ENCODE peak calls at places on chromosomes 7 and 10, in seven cellular contexts. I, J, V, Z, K, E and F are unnamed samples.

GRCh38 chr10:117320050-117320665 is 55.1 kb downstream of the PDZD8 start:
- DNase-seq in I (peak), J (peak), V (peak), Z (no peak), K (no peak), E (no peak), F (peak)

GRCh38 chr10:22103701-22104100 is 100.2 kb upstream of the DNAJC1 start:
- DNase-seq in I (peak), J (peak), V (peak), Z (no peak), K (peak), E (no peak), F (no peak)

GRCh38 chr10:87608756-87609155 is 50.9 kb upstream of the PAPSS2 start:
- DNase-seq in I (no peak), J (no peak), V (no peak), Z (no peak), K (no peak), E (no peak), F (no peak)

GRCh38 chr7:123797673-123798526 is 47.1 kb upstream of the HYAL4 start:
- DNase-seq in I (peak), J (peak), V (peak), Z (peak), K (peak), E (peak), F (peak)

GRCh38 chr7:80997841-80998240 is 79.0 kb upstream of the SEMA3C start:
- DNase-seq in I (no peak), J (no peak), V (no peak), Z (no peak), K (no peak), E (no peak), F (no peak)

GRCh38 chr7:149126662-149127321 is 668 bp upstream of the ZNF425 start:
- DNase-seq in I (peak), J (peak), V (peak), Z (no peak), K (no peak), E (peak), F (peak)

GRCh38 chr7:69199661-69200060 is 398.6 kb upstream of the AUTS2 start:
- DNase-seq in I (no peak), J (no peak), V (no peak), Z (no peak), K (no peak), E (no peak), F (no peak)

GRCh38 chr10:89591111-89591795 is 53.8 kb downstream of the PANK1 start:
- DNase-seq in I (peak), J (no peak), V (no peak), Z (no peak), K (no peak), E (peak), F (no peak)

GRCh38 chr10:113576853-113577252 is 24.0 kb downstream of the HABP2 start:
- DNase-seq in I (peak), J (no peak), V (peak), Z (no peak), K (no peak), E (peak), F (peak)

GRCh38 chr7:146136357-146136875 is 19.8 kb downstream of the CNTNAP2 start:
- DNase-seq in I (no peak), J (no peak), V (no peak), Z (no peak), K (no peak), E (no peak), F (no peak)

GRCh38 chr7:141076377-141076776 is 2.5 kb downstream of the TMEM178B start:
- DNase-seq in I (no peak), J (no peak), V (no peak), Z (no peak), K (no peak), E (no peak), F (no peak)

GRCh38 chr10:133022784-133023115 is 65.0 kb upstream of the ADGRA1 start:
- DNase-seq in I (no peak), J (no peak), V (no peak), Z (no peak), K (no peak), E (no peak), F (no peak)

GRCh38 chr7:131219277-131220041 is 108.2 kb upstream of the MKLN1 start:
- DNase-seq in I (no peak), J (no peak), V (no peak), Z (no peak), K (no peak), E (no peak), F (peak)

GRCh38 chr7:27846388-27846787 is 106.4 kb downstream of the TAX1BP1 start:
- DNase-seq in I (no peak), J (no peak), V (no peak), Z (no peak), K (no peak), E (peak), F (no peak)

GRCh38 chr7:31056775-31057346 is 4.8 kb downstream of the ADCYAP1R1 start:
- DNase-seq in I (peak), J (peak), V (no peak), Z (no peak), K (peak), E (no peak), F (no peak)

GRCh38 chr10:44662002-44662401 is 249.1 kb upstream of the TMEM72 start:
- DNase-seq in I (no peak), J (no peak), V (no peak), Z (no peak), K (no peak), E (peak), F (no peak)

GRCh38 chr10:71475243-71475871 is 78.6 kb downstream of the CDH23 start:
- DNase-seq in I (no peak), J (no peak), V (no peak), Z (no peak), K (no peak), E (no peak), F (no peak)

GRCh38 chr10:124013916-124014315 is 79.5 kb downstream of the CHST15 start:
- DNase-seq in I (no peak), J (no peak), V (no peak), Z (no peak), K (no peak), E (no peak), F (no peak)

GRCh38 chr7:12493407-12493806 is 77.1 kb upstream of the SCIN start:
- DNase-seq in I (peak), J (no peak), V (peak), Z (no peak), K (no peak), E (peak), F (no peak)

GRCh38 chr10:33494000-33494399 is 159.5 kb upstream of the NRP1 start:
- DNase-seq in I (no peak), J (no peak), V (no peak), Z (no peak), K (no peak), E (no peak), F (no peak)

GRCh38 chr10:31689233-31689632 is 239.4 kb downstream of the ARHGAP12 start:
- DNase-seq in I (no peak), J (no peak), V (no peak), Z (no peak), K (no peak), E (no peak), F (no peak)

GRCh38 chr7:76155938-76156337 is 45.8 kb upstream of the SRRM3 start:
- DNase-seq in I (no peak), J (peak), V (no peak), Z (no peak), K (no peak), E (peak), F (no peak)

GRCh38 chr7:34044734-34045353 is 139.5 kb downstream of the BMPER start:
- DNase-seq in I (no peak), J (no peak), V (no peak), Z (no peak), K (no peak), E (no peak), F (no peak)

GRCh38 chr7:55085511-55086412 is 66.9 kb downstream of the EGFR start:
- DNase-seq in I (no peak), J (no peak), V (no peak), Z (no peak), K (no peak), E (peak), F (no peak)
- H3K27ac ChIP-seq in I (peak), J (no peak), V (no peak), Z (peak), K (peak), E (peak), F (no peak)

GRCh38 chr7:978049-978346 is 2.6 kb upstream of the COX19 start:
- DNase-seq in I (no peak), J (no peak), V (no peak), Z (no peak), K (no peak), E (no peak), F (no peak)
- H3K4me2 ChIP-seq in I (no peak), J (peak), V (no peak), Z (no peak), K (no peak), E (no peak), F (no peak)

GRCh38 chr10:12430406-12430982 is 81.1 kb downstream of the CAMK1D start:
- DNase-seq in I (no peak), J (no peak), V (no peak), Z (no peak), K (no peak), E (no peak), F (no peak)

GRCh38 chr10:12432402-12433189 is 83.2 kb downstream of the CAMK1D start:
- DNase-seq in I (no peak), J (no peak), V (no peak), Z (no peak), K (no peak), E (no peak), F (no peak)

GRCh38 chr10:12427276-12427675 is 77.9 kb downstream of the CAMK1D start:
- DNase-seq in I (no peak), J (no peak), V (no peak), Z (no peak), K (no peak), E (no peak), F (no peak)

GRCh38 chr10:12431453-12432101 is 82.2 kb downstream of the CAMK1D start:
- DNase-seq in I (no peak), J (no peak), V (no peak), Z (no peak), K (no peak), E (no peak), F (no peak)

DNA sequence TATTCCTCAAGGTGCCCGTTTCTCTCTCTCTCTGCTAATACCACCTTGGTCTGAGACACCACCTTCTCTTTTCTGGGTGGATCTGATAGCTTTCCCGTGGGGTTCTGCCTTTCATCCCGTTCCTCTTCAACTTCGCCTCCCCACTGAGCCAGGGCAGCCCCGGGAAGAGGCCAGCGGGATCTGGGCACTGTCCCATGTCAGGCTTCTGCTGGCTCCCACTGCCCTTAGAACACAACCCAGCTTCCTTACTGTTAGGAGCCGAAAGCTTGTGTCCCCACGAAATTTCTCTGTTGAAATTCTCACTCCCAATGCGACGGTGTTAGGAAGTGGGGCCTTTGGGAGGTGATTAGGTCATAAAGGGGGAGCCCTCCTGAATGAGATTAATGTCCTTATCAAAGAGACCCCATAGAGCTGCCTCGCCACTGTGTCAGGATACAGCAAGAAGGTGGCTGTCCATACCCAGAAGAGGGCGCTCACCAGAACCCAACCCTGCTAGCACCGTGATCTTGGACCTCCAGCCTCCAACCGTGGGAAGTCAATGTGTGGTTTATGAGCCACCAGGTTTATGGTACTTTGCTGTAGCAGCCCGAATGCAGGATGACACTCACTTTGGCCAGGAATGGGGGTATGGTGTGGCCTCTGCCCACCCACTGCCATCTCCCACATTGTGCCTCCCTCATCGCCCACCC is 79.2 kb downstream of the CAMK1D start:
- DNase-seq in I (no peak), J (no peak), V (no peak), Z (no peak), K (no peak), E (no peak), F (no peak)
- TF ChIP-seq CTCF in I (no peak), J (no peak), V (peak), Z (no peak), K (no peak), E (no peak), F (no peak)

DNA sequence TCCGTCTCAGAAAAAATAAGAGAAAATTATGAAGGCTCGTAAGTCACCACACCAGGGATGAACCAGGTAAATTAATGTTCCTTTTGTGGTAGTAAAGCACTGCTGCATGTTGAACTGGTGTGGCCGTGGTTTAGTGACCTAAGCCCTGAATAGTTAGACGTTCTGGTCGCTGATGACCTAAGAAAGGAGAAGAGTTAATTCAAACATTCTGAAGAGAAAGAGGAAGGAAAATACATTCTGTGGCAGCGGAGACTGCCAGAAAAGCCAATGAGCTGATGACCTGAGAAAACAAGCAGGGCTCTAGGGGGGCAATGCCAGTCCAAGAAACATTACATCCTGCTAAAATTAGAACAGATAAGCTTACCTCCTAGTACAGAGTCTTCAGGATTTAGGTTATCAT is 17.5 kb downstream of the DNAJC9 start:
- DNase-seq in I (no peak), J (no peak), V (no peak), Z (no peak), K (no peak), E (no peak), F (no peak)
- H3K27ac ChIP-seq in I (no peak), J (no peak), V (no peak), Z (no peak), K (no peak), E (no peak), F (no peak)

GRCh38 chr10:6283632-6284031 is 80.9 kb downstream of the PFKFB3 start:
- DNase-seq in I (no peak), J (peak), V (no peak), Z (no peak), K (no peak), E (no peak), F (no peak)

GRCh38 chr10:6282454-6282958 is 79.8 kb downstream of the PFKFB3 start:
- DNase-seq in I (no peak), J (no peak), V (no peak), Z (no peak), K (no peak), E (no peak), F (no peak)

GRCh38 chr10:6280291-6280690 is 77.6 kb downstream of the PFKFB3 start:
- DNase-seq in I (no peak), J (peak), V (no peak), Z (no peak), K (no peak), E (no peak), F (no peak)

GRCh38 chr10:6278519-6279120 is 75.9 kb downstream of the PFKFB3 start:
- DNase-seq in I (no peak), J (no peak), V (no peak), Z (no peak), K (no peak), E (no peak), F (no peak)

DNA sequence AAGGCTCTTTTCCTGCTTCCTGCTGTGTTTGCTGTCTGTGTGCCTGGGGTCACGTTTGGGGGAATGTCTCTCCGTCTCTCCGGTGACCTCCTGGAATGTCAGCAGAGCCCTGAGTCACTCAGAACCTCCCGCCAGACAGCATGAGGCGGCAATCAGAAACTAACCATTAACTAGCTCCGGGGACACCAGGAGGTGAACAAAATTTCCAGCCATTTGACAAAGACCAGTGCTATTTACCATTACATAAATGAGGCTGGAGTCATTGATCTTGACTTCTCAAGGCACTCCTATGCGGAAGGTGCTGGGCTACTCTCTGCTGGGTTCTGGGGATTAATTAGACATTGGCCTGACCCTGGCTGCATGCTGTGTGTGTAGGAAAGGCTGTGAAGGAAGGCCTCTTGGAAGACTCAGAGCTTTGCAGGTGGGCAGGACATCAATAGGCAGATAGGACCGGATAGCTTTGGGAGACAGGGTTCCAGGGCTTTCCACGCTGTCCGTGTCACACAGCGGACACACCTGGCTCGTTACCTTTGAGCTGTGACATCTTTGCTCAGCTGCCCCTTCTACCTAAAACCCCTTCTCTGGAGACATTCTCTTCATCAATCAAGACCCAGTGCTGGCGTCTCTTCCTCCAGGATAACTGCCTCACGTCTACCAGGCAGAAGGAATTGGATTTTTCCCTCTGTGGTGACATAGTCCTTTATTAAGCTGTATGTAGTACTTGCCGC is 77.0 kb downstream of the PFKFB3 start:
- DNase-seq in I (peak), J (peak), V (no peak), Z (peak), K (peak), E (peak), F (no peak)
- H3K4me2 ChIP-seq in I (no peak), J (peak), V (no peak), Z (peak), K (peak), E (no peak), F (no peak)

GRCh38 chr7:50359995-50360925 is 55.7 kb downstream of the IKZF1 start:
- DNase-seq in I (no peak), J (no peak), V (peak), Z (no peak), K (no peak), E (no peak), F (no peak)

GRCh38 chr7:50363327-50364060 is 59.0 kb downstream of the IKZF1 start:
- DNase-seq in I (no peak), J (no peak), V (no peak), Z (no peak), K (no peak), E (no peak), F (no peak)

GRCh38 chr7:50362142-50362541 is 57.6 kb downstream of the IKZF1 start:
- DNase-seq in I (no peak), J (no peak), V (no peak), Z (no peak), K (no peak), E (no peak), F (no peak)

GRCh38 chr7:50364645-50365044 is 60.1 kb downstream of the IKZF1 start:
- DNase-seq in I (no peak), J (no peak), V (no peak), Z (no peak), K (no peak), E (no peak), F (no peak)

DNA sequence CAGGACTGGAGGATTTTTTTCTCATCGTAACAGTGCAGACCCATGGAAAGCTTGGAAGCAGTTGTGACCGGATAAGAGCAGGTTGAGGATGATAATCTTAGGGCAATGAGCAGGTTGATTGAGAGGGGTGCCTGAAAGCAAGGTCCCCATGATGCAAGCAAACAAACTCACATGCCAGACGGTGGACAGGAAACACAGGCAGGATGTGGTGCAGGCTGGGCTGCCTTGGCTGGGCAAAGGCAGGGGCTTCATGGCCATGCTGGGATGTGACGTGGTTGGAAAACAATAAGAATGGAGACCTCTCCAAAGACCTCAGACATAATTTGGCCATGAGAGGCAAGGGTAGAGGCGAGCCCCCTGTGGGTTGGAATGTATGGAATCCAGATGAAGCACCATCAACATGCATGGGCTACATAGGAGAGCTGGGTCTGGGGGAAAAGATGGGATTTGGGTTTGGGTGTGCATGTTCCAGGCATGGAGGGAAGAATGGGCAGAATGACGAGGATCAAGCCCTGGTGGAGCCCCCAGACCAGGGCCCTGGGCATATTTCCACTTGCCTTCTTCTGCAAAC is 58.3 kb downstream of the IKZF1 start:
- DNase-seq in I (no peak), J (no peak), V (no peak), Z (no peak), K (no peak), E (no peak), F (no peak)
- TF ChIP-seq CTCF in I (no peak), J (no peak), V (no peak), Z (no peak), K (no peak), E (no peak), F (no peak)

DNA sequence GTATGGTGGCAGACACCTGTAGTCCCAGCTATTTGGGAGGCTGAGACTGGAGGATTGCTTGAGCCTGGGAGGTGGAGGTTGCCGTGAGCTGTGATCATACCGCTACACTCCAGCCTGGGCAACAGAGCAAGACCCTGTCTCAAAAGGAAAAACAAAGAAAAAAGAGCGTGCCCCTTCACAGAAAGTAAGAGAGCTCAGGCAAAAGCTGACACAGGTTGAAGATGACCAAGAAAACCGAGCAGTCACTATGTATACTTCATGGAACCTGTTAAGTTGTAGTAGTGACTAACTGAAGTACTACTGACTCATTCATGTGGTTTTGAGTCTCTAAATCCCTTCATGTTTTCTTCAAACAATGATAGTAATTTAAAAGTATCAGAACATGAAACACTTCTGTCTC is 1.2 kb upstream of the PRRT4 start:
- DNase-seq in I (peak), J (no peak), V (no peak), Z (no peak), K (no peak), E (peak), F (no peak)
- H3K27ac ChIP-seq in I (no peak), J (no peak), V (no peak), Z (no peak), K (no peak), E (no peak), F (no peak)

GRCh38 chr7:92634924-92635519 is 44.8 kb upstream of the FAM133B start:
- DNase-seq in I (peak), J (peak), V (no peak), Z (peak), K (peak), E (peak), F (peak)

GRCh38 chr7:92633211-92633906 is 43.2 kb upstream of the FAM133B start:
- DNase-seq in I (peak), J (peak), V (peak), Z (peak), K (peak), E (peak), F (peak)

GRCh38 chr7:92635538-92635937 is 45.3 kb upstream of the FAM133B start:
- DNase-seq in I (no peak), J (no peak), V (no peak), Z (no peak), K (no peak), E (no peak), F (no peak)

GRCh38 chr7:92632791-92633190 is 42.6 kb upstream of the FAM133B start:
- DNase-seq in I (no peak), J (no peak), V (no peak), Z (no peak), K (no peak), E (no peak), F (no peak)

GRCh38 chr7:92634125-92634710 is 44.0 kb upstream of the FAM133B start:
- DNase-seq in I (no peak), J (no peak), V (no peak), Z (no peak), K (no peak), E (peak), F (no peak)
- H3K4me2 ChIP-seq in I (peak), J (peak), V (no peak), Z (peak), K (peak), E (no peak), F (peak)